ENCODE peak calls at places on chromosome X, in seven cellular contexts. F is colonic mucosa; A is lower lobe of right lung; E is effector memory CD4-positive, alpha-beta T cell; X is IMR-90; S is testis; M is pancreas. J is an unnamed sample. For H3K4me1 and H3K9me3, the result is how much of the 10 kb centered on the place peaks cover.

GRCh38 chrX:72470593-72471310 is 101.9 kb downstream of the HDAC8 start:
- DNase-seq in S (no peak), M (no peak), F (no peak), E (no peak), A (no peak), X (no peak), J (no peak)

GRCh38 chrX:72461766-72462165 is 110.9 kb downstream of the HDAC8 start:
- DNase-seq in A (no peak), E (no peak), S (peak), X (no peak), M (no peak), F (no peak), J (no peak)

GRCh38 chrX:38304010-38304409 is 23.3 kb downstream of the RPGR start:
- DNase-seq in M (no peak), E (no peak), F (no peak), A (no peak), S (no peak), X (peak), J (no peak)

GRCh38 chrX:44935640-44936039 is 62.7 kb downstream of the KDM6A start:
- DNase-seq in A (no peak), E (no peak), F (no peak), S (no peak), M (no peak), X (no peak), J (no peak)

GRCh38 chrX:30875957-30876356 is 13.1 kb downstream of the TAB3 start:
- DNase-seq in E (no peak), A (no peak), F (no peak), X (peak), M (no peak), S (no peak), J (no peak)

GRCh38 chrX:40912576-40912975 is 172.7 kb upstream of the USP9X start:
- DNase-seq in A (no peak), E (no peak), X (no peak), S (no peak), M (no peak), F (no peak), J (no peak)

GRCh38 chrX:134202561-134202960 is 34.4 kb upstream of the CCDC160 start:
- DNase-seq in F (no peak), E (no peak), X (no peak), A (no peak), S (no peak), M (no peak), J (no peak)

GRCh38 chrX:71282514-71283408 is 674 bp upstream of the NONO start:
- DNase-seq in F (no peak), M (no peak), E (peak), S (peak), X (peak), A (no peak), J (no peak)

GRCh38 chrX:39773923-39774803 is 323.6 kb downstream of the BCOR start:
- DNase-seq in E (peak), S (no peak), F (no peak), M (peak), A (no peak), X (peak), J (no peak)

GRCh38 chrX:38717871-38718270 is 83.4 kb upstream of the MID1IP1 start:
- DNase-seq in M (no peak), F (no peak), S (peak), E (no peak), A (no peak), X (peak), J (no peak)

GRCh38 chrX:69196666-69197065 is 31.4 kb upstream of the PJA1 start:
- DNase-seq in M (no peak), X (no peak), S (peak), E (no peak), F (no peak), A (no peak), J (no peak)

GRCh38 chrX:131783555-131784338 is 239.4 kb upstream of the STK26 start:
- DNase-seq in M (peak), A (no peak), F (peak), E (peak), S (no peak), X (peak), J (no peak)

GRCh38 chrX:120517936-120518335 is 42.8 kb downstream of the CUL4B start:
- DNase-seq in F (no peak), M (no peak), E (no peak), S (no peak), A (no peak), X (peak), J (no peak)

GRCh38 chrX:150018931-150019331 is 80.6 kb upstream of the EOLA2 start:
- DNase-seq in E (no peak), M (no peak), A (no peak), S (no peak), F (no peak), X (peak), J (no peak)

GRCh38 chrX:105975382-105975781 is 63.1 kb downstream of the SERPINA7 start:
- DNase-seq in F (no peak), A (no peak), E (no peak), X (peak), S (no peak), M (no peak), J (no peak)

GRCh38 chrX:46573896-46574336 is 351 bp downstream of the CHST7 start:
- DNase-seq in A (peak), F (peak), X (peak), M (peak), S (peak), E (peak), J (peak)

GRCh38 chrX:68365356-68365755 is 67.9 kb downstream of the OPHN1 start:
- DNase-seq in E (no peak), X (peak), F (no peak), A (no peak), M (no peak), S (no peak), J (no peak)

GRCh38 chrX:111168314-111168713 is 72.3 kb downstream of the PAK3 start:
- DNase-seq in E (no peak), M (no peak), F (no peak), A (no peak), X (peak), S (peak), J (no peak)

GRCh38 chrX:9865804-9866471 is 79.7 kb downstream of the SHROOM2 start:
- DNase-seq in M (no peak), E (no peak), F (no peak), A (no peak), X (peak), S (no peak), J (no peak)

GRCh38 chrX:38807873-38808272 is 6.6 kb downstream of the MID1IP1 start:
- DNase-seq in M (no peak), F (no peak), E (no peak), X (no peak), A (no peak), S (no peak), J (no peak)

GRCh38 chrX:123408856-123409737 is 225.0 kb downstream of the GRIA3 start:
- DNase-seq in M (no peak), X (no peak), S (no peak), A (no peak), E (no peak), F (no peak), J (no peak)

GRCh38 chrX:25519258-25519657 is 503.5 kb upstream of the ARX start:
- DNase-seq in E (no peak), F (no peak), A (no peak), S (no peak), X (no peak), M (no peak), J (no peak)

GRCh38 chrX:69031971-69032391 is 133.3 kb downstream of the PJA1 start:
- DNase-seq in M (no peak), E (no peak), S (no peak), X (peak), A (no peak), F (no peak), J (no peak)

GRCh38 chrX:21798677-21799219 is 40.7 kb upstream of the MBTPS2 start:
- DNase-seq in A (no peak), M (peak), E (no peak), S (no peak), F (no peak), X (peak), J (no peak)

GRCh38 chrX:72025236-72025770 is 106.4 kb downstream of the RTL5 start:
- DNase-seq in A (no peak), M (no peak), S (no peak), X (no peak), F (peak), E (no peak), J (no peak)

GRCh38 chrX:46884799-46885198 is 27.4 kb upstream of the JADE3 start:
- DNase-seq in A (no peak), E (no peak), F (no peak), M (no peak), X (no peak), S (no peak), J (no peak)

GRCh38 chrX:41131766-41132165 is 46.5 kb downstream of the USP9X start:
- DNase-seq in M (no peak), X (no peak), E (no peak), A (no peak), S (no peak), F (no peak), J (no peak)

GRCh38 chrX:50581405-50581804 is 110.8 kb upstream of the DGKK start:
- DNase-seq in X (no peak), F (no peak), E (no peak), S (no peak), M (no peak), A (no peak), J (no peak)

GRCh38 chrX:100407784-100408642 is 2.1 kb downstream of the PCDH19 start:
- DNase-seq in F (no peak), S (peak), E (no peak), M (no peak), X (no peak), A (no peak), J (no peak)

GRCh38 chrX:70525733-70526132 is 81.1 kb downstream of the DLG3 start:
- DNase-seq in F (peak), M (peak), A (peak), X (no peak), S (no peak), E (no peak), J (peak)

GRCh38 chrX:133880032-133880443 is 105.4 kb downstream of the GPC3 start:
- DNase-seq in X (no peak), F (no peak), E (no peak), S (no peak), M (no peak), A (no peak), J (no peak)

GRCh38 chrX:9340619-9341304 is 124.1 kb upstream of the TBL1X start:
- DNase-seq in S (peak), A (no peak), E (peak), X (peak), F (peak), M (no peak), J (peak)

GRCh38 chrX:140298946-140299345 is 205.9 kb downstream of the SOX3 start:
- DNase-seq in S (no peak), X (no peak), F (no peak), M (no peak), E (no peak), A (no peak), J (no peak)

GRCh38 chrX:15244421-15244820 is 25.5 kb downstream of the ASB9 start:
- DNase-seq in E (no peak), M (no peak), S (no peak), X (no peak), F (no peak), A (no peak), J (no peak)

GRCh38 chrX:133544105-133544504 is 128.8 kb upstream of the GPC4 start:
- DNase-seq in M (peak), X (peak), E (no peak), S (no peak), A (no peak), F (no peak), J (no peak)

GRCh38 chrX:28498658-28499057 is 88.6 kb upstream of the IL1RAPL1 start:
- DNase-seq in A (no peak), S (no peak), F (no peak), E (no peak), X (peak), M (no peak), J (no peak)

GRCh38 chrX:9318761-9319160 is 146.1 kb upstream of the TBL1X start:
- DNase-seq in M (no peak), F (no peak), X (no peak), S (no peak), A (no peak), E (no peak), J (no peak)

GRCh38 chrX:151982217-151982616 is 7.7 kb upstream of the GABRE start:
- DNase-seq in A (no peak), E (no peak), F (peak), S (no peak), X (peak), M (no peak), J (peak)
- H3K4me1 ChIP-seq in A (under half), E (under half), F (under half), S (under half), X (under half), M (under half), J (under half)

GRCh38 chrX:94635003-94635402 is 961.0 kb downstream of the FAM133A start:
- DNase-seq in E (no peak), S (no peak), A (no peak), X (no peak), F (no peak), M (no peak), J (no peak)
- H3K9me3 ChIP-seq in E (under half), S (under half), A (under half), X (under half), F (under half), M (under half), J (under half)

GRCh38 chrX:153927686-153927935 is 1.5 kb upstream of the ARHGAP4 start:
- DNase-seq in M (no peak), X (no peak), F (no peak), E (no peak), A (no peak), S (no peak), J (no peak)
- H3K4me1 ChIP-seq in M (under half), X (under half), F (under half), E (under half), A (under half), S (under half), J (under half)

GRCh38 chrX:66544181-66544580 is 94.7 kb downstream of the EDA2R start:
- DNase-seq in X (no peak), E (no peak), F (no peak), A (no peak), S (no peak), M (no peak), J (no peak)
- H3K9me3 ChIP-seq in X (under half), E (under half), F (under half), A (under half), S (under half), M (under half), J (under half)

GRCh38 chrX:11189097-11189496 is 78.0 kb downstream of the HCCS start:
- DNase-seq in F (no peak), X (no peak), S (no peak), M (no peak), A (no peak), E (no peak), J (no peak)
- H3K4me1 ChIP-seq in F (under half), X (under half), S (under half), M (under half), A (under half), E (under half), J (under half)

GRCh38 chrX:19604375-19604774 is 89.1 kb upstream of the MAP3K15 start:
- DNase-seq in M (no peak), E (no peak), A (no peak), X (no peak), F (no peak), S (no peak), J (no peak)

GRCh38 chrX:19613645-19614323 is 98.5 kb upstream of the MAP3K15 start:
- DNase-seq in E (no peak), F (peak), M (no peak), S (no peak), X (no peak), A (peak), J (no peak)

GRCh38 chrX:19611636-19612376 is 96.5 kb upstream of the MAP3K15 start:
- DNase-seq in S (no peak), E (no peak), A (no peak), F (no peak), M (no peak), X (no peak), J (no peak)

GRCh38 chrX:19609541-19609940 is 94.2 kb upstream of the MAP3K15 start:
- DNase-seq in A (no peak), X (no peak), F (no peak), E (no peak), M (no peak), S (no peak), J (no peak)
- H3K9me3 ChIP-seq in A (under half), X (under half), F (under half), E (under half), M (under half), S (under half), J (under half)

DNA sequence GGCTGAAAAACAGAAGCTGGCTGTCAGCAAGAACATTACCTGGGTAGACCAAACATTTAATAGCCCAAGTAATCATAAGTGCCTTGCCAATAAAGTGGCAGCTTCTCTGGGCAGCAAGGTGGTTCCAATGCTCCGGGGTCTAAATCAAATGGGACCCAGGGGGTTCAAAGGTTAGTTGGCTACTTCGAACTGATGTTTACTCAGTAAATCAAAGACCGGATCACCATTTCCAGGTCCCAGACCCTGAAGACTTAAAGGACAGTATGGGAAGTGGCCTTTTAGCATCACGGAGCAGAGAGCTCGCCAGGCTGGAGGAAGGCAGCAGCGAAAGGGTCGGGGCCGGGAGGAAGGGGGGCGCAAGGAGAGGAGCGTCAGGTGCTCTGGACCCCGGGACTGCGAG is 1.0 kb downstream of the SH3KBP1 start:
- DNase-seq in E (no peak), X (no peak), S (no peak), F (no peak), M (no peak), A (no peak), J (no peak)
- H3K4me1 ChIP-seq in E (under half), X (under half), S (under half), F (under half), M (under half), A (under half), J (under half)

DNA sequence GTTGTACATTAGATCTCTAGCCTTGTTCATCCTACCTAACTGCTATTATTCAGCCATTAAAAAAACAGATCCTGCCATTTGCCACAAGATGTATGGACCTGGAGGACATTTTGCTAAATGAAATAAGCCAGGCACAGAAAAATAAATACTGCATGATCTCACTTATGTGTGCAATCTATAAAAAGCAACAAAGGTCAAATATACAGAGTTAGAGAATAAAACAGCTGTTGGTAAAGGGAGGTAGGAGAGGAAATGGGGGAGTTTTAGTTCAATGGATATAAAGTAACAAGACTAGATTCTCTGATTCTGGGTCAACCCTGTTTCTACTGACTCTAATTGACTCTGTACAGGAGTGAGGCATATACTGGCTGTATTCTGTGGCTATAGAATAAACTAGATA is 103.3 kb upstream of the FAM9C start:
- DNase-seq in F (no peak), A (no peak), E (no peak), S (no peak), X (peak), M (no peak), J (no peak)
- H3K9me3 ChIP-seq in F (under half), A (under half), E (under half), S (under half), X (under half), M (under half), J (under half)

GRCh38 chrX:107710617-107711391 is 64.8 kb downstream of the TSC22D3 start:
- DNase-seq in M (peak), F (no peak), E (peak), A (no peak), X (peak), S (peak), J (peak)

GRCh38 chrX:107711521-107712041 is 64.0 kb downstream of the TSC22D3 start:
- DNase-seq in M (no peak), A (no peak), E (no peak), F (no peak), S (no peak), X (no peak), J (no peak)

GRCh38 chrX:107713205-107714195 is 62.1 kb downstream of the TSC22D3 start:
- DNase-seq in X (no peak), E (peak), F (no peak), A (no peak), S (peak), M (no peak), J (no peak)

GRCh38 chrX:107714196-107714811 is 61.3 kb downstream of the TSC22D3 start:
- DNase-seq in M (no peak), E (peak), A (peak), F (no peak), X (no peak), S (no peak), J (peak)

DNA sequence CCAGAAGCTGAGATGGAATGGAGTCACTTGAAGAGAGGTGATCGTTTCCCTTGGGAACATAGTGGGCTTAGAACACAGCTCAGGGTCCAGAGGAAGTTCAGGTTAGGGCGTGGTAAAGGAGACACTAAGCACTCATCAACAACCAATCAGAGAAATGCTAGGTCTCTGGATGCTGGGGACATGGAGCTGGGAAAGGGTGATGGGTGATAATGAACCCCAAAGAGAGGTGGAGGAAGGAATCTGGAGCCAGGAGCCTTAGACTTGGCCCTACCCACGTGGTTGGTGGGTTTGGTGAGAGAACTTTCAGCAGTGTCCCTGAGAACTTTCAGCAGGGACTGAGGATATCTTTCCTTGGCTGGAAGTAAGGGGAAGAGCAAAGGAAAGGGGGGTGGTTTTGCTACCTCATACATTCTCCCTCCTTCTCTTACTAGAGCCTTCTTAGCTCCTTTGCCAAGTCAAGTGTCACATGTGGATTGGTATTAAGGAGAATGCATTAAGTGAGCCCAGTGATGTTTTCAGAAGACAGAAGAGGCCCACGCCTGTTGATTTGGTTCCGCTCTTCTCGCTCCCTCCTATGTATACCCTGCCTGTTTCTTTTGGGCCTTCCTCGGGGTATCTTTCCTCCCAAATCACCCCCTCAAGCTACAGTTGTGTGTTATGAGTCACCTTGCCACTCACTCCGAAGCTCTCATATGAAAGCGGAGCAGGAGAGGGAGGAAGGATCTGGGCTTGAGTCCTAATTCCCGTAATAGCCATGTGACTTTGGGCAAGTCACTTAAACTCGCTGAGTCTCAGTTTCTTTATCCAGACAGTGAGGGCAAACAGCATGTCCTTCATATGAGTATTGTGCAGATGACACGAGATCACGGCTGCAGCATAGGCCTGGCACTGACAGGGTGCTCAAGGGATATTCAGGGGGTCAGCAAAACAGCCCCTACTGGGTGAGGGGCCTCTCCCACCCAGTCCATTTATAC is 63.1 kb downstream of the TSC22D3 start:
- DNase-seq in E (peak), F (no peak), A (no peak), X (peak), S (peak), M (no peak), J (peak)
- H3K4me1 ChIP-seq in E (under half), F (under half), A (under half), X (under half), S (under half), M (under half), J (under half)